ENCODE peak calls at places on chromosomes 13 and 19, in five cellular contexts. E, H, K, I and X are unnamed samples. For H3K36me3 and H3K4me1, the result is how much of the 10 kb centered on the place peaks cover.

GRCh38 chr19:8370176-8371010 is 6.4 kb downstream of the ANGPTL4 start:
- DNase-seq in E (no peak), I (no peak), H (no peak), K (no peak), X (no peak)

GRCh38 chr13:23751195-23751594 is 138.0 kb downstream of the MIPEP start:
- DNase-seq in K (no peak), H (no peak), E (peak), I (no peak), X (no peak)

GRCh38 chr19:1373042-1373533 is 10.6 kb upstream of the NDUFS7 start:
- DNase-seq in E (no peak), K (no peak), I (no peak), H (no peak), X (no peak)

GRCh38 chr13:51929699-51930098 is 67.9 kb downstream of the CCDC70 start:
- DNase-seq in K (no peak), H (no peak), E (no peak), I (no peak), X (no peak)

GRCh38 chr19:29583196-29584006 is 22.7 kb upstream of the POP4 start:
- DNase-seq in K (no peak), E (peak), H (no peak), I (no peak), X (no peak)

GRCh38 chr13:42215578-42216421 is 56.2 kb upstream of the AKAP11 start:
- DNase-seq in I (no peak), H (peak), K (no peak), E (peak), X (peak)

GRCh38 chr19:54294539-54294938 is 13.6 kb upstream of the LILRB2 start:
- DNase-seq in K (no peak), H (no peak), E (no peak), I (no peak), X (no peak)

GRCh38 chr13:33761744-33762143 is 56.2 kb upstream of the RFC3 start:
- DNase-seq in H (no peak), E (peak), K (no peak), I (no peak), X (no peak)

GRCh38 chr13:55229906-55230569 is 1910.7 kb upstream of the PRR20A start:
- DNase-seq in H (no peak), K (no peak), I (no peak), E (no peak), X (no peak)

GRCh38 chr13:21668665-21669599 is 1.9 kb upstream of the FGF9 start:
- DNase-seq in E (no peak), H (peak), I (no peak), K (no peak), X (peak)

GRCh38 chr19:16899566-16900075 is 10.8 kb downstream of the F2RL3 start:
- DNase-seq in K (no peak), E (peak), I (peak), H (no peak), X (peak)

GRCh38 chr13:77820431-77821149 is 98.0 kb downstream of the EDNRB start:
- DNase-seq in H (no peak), E (no peak), I (no peak), K (no peak), X (no peak)

GRCh38 chr13:33188093-33188882 is 97.3 kb downstream of the STARD13 start:
- DNase-seq in H (no peak), K (no peak), E (no peak), I (no peak), X (no peak)

GRCh38 chr13:35475960-35476943 is at the start of gene MAB21L1:
- DNase-seq in I (peak), E (peak), H (peak), K (no peak), X (peak)

GRCh38 chr13:109789262-109789661 is 2.9 kb upstream of the IRS2 start:
- DNase-seq in I (no peak), K (no peak), E (no peak), H (peak), X (no peak)

GRCh38 chr13:93603043-93603442 is 376.4 kb downstream of the GPC6 start:
- DNase-seq in H (no peak), K (peak), E (peak), I (no peak), X (no peak)

GRCh38 chr19:1068111-1069001 is 1.4 kb downstream of the ARHGAP45 start:
- DNase-seq in H (peak), I (no peak), K (no peak), E (no peak), X (peak)

GRCh38 chr19:4099054-4099764 is 24.7 kb downstream of the MAP2K2 start:
- DNase-seq in H (no peak), I (no peak), K (no peak), E (no peak), X (no peak)

GRCh38 chr13:35765941-35766340 is 289.5 kb upstream of the MAB21L1 start:
- DNase-seq in I (no peak), H (no peak), E (no peak), K (no peak), X (no peak)

GRCh38 chr19:16367269-16367683 is 42.6 kb downstream of the KLF2 start:
- DNase-seq in E (no peak), H (no peak), I (no peak), K (no peak), X (no peak)

GRCh38 chr19:43763473-43763939 is 8.7 kb upstream of the SMG9 start:
- DNase-seq in K (no peak), E (no peak), H (no peak), I (no peak), X (no peak)

GRCh38 chr13:28747851-28748250 is 29.1 kb upstream of the SLC46A3 start:
- DNase-seq in K (no peak), H (no peak), E (no peak), I (no peak), X (no peak)

GRCh38 chr13:94435604-94436226 is 43.8 kb downstream of the DCT start:
- DNase-seq in I (no peak), H (no peak), K (no peak), E (peak), X (no peak)

GRCh38 chr13:22740264-22740663 is 440.5 kb upstream of the SGCG start:
- DNase-seq in I (no peak), E (no peak), H (peak), K (no peak), X (no peak)

GRCh38 chr13:49652691-49653305 is 24.5 kb downstream of the ARL11 start:
- DNase-seq in I (peak), K (no peak), E (no peak), H (peak), X (peak)

GRCh38 chr19:37329686-37330085 is 41.2 kb upstream of the ZNF527 start:
- DNase-seq in E (no peak), K (no peak), H (no peak), I (no peak), X (no peak)

GRCh38 chr19:44623080-44623479 is 9.7 kb downstream of the IGSF23 start:
- DNase-seq in K (no peak), I (no peak), H (no peak), E (no peak), X (no peak)

GRCh38 chr19:5046339-5047039 is 77.6 kb downstream of the KDM4B start:
- DNase-seq in K (no peak), I (peak), E (peak), H (no peak), X (peak)

GRCh38 chr13:112994084-112994780 is 25.2 kb downstream of the MCF2L start:
- DNase-seq in I (no peak), H (no peak), K (no peak), E (peak), X (no peak)

GRCh38 chr19:41997851-41998229 is 3.8 kb upstream of the ATP1A3 start:
- DNase-seq in H (no peak), K (no peak), E (no peak), I (no peak), X (no peak)

GRCh38 chr13:26914624-26915023 is 154.0 kb upstream of the GPR12 start:
- DNase-seq in I (no peak), K (no peak), H (no peak), E (peak), X (no peak)

GRCh38 chr19:44356383-44357111 is at the start of gene ZNF112:
- DNase-seq in K (peak), I (peak), H (peak), E (peak), X (peak)

GRCh38 chr13:72097568-72097967 is 230.6 kb upstream of the DACH1 start:
- DNase-seq in E (peak), K (no peak), H (no peak), I (no peak), X (no peak)

GRCh38 chr19:30784850-30785459 is 412.8 kb downstream of the ZNF536 start:
- DNase-seq in I (peak), H (peak), E (peak), K (no peak), X (peak)
- TF ChIP-seq CTCF in I (peak), H (peak), E (peak), K (peak), X (peak)

DNA sequence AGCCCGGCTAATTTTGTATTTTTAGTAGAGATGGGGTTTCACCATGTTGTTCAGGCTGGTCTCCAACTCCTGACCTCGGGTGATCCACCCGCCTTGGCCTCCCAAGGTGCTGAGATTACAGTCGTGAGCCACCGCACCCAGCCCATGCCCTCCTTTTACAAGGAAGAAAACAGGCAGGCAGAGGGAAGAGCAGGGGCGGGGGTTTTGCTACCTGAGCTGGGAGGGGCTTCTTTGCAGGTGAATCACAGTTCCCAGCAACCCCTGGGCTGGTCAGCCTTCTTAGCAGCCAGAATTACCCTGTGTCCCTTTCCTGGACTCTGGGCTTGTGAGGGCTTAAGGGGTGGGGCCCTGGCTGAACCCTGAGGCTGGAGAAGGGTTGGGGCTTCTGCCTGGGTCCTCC is 3.1 kb upstream of the KCNJ14 start:
- DNase-seq in K (no peak), H (no peak), E (no peak), I (peak), X (peak)
- H3K36me3 ChIP-seq in K (under half), H (half or more), E (under half), I (half or more), X (under half)

DNA sequence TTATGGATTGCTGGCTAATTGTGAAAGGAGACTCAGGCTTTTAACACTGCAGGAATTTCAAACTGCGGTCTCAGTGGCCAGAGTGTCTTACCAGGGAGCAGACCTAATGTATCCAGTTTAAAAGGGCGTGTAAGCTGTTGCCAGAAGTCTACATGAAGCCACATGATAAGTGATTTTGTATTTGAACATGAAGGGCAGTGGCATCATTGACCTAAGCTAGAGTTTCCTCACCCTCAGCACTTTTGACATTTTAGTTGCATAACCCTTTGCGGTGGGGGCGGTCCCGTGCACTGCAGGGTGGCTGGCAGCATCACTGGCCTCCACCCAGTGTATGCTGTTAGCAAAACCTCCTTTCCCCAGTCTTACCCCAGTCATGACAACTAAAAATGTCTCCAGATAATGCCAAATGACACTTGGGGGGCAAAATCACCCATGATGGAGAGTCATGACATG is 23.7 kb upstream of the GPR18 start:
- DNase-seq in K (peak), E (no peak), H (peak), I (peak), X (peak)
- H3K4me1 ChIP-seq in K (under half), E (under half), H (under half), I (half or more), X (under half)

GRCh38 chr19:19110410-19111137 is 27.7 kb downstream of the TMEM161A start:
- DNase-seq in H (no peak), I (no peak), K (no peak), E (no peak), X (no peak)
- TF ChIP-seq CTCF in H (peak), I (no peak), K (peak), E (no peak), X (peak)

GRCh38 chr13:83547043-83547442 is 335.2 kb downstream of the SLITRK1 start:
- DNase-seq in E (no peak), K (no peak), H (no peak), I (no peak), X (no peak)
- H3K36me3 ChIP-seq in E (under half), K (under half), H (under half), I (under half), X (under half)

DNA sequence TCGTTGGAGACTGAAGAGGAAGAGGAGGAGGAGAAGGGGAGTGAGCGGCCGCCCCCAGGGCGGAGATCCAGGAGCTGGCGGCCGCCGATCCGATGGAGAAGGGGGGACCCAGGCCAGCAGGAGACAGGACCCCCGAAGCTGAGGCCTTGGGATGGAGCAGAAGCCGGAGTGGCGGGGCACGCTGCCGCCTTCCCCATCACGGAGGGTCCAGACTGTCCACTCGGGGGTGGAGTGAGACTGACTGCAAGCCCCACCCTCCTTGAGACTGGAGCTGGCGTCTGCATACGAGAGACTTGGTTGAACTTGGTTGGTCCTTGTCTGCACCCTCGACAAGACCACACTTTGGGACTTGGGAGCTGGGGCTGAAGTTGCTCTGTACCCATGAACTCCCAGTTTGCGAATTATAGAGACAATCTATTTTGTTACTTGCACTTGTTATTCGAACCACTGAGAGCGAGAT is 1.8 kb downstream of the GADD45B start:
- DNase-seq in H (no peak), E (no peak), K (no peak), I (no peak), X (peak)
- H3K4me1 ChIP-seq in H (under half), E (under half), K (under half), I (under half), X (under half)

GRCh38 chr19:14089412-14089661 is 1.2 kb downstream of the SAMD1 start:
- DNase-seq in K (no peak), H (no peak), E (no peak), I (no peak), X (no peak)
- TF ChIP-seq CTCF in K (no peak), H (no peak), E (no peak), I (no peak), X (no peak)

GRCh38 chr13:84032116-84032515 is 149.8 kb upstream of the SLITRK1 start:
- DNase-seq in E (no peak), I (no peak), K (no peak), H (no peak), X (no peak)

GRCh38 chr13:84025828-84026227 is 143.6 kb upstream of the SLITRK1 start:
- DNase-seq in H (no peak), E (no peak), K (no peak), I (no peak), X (no peak)

DNA sequence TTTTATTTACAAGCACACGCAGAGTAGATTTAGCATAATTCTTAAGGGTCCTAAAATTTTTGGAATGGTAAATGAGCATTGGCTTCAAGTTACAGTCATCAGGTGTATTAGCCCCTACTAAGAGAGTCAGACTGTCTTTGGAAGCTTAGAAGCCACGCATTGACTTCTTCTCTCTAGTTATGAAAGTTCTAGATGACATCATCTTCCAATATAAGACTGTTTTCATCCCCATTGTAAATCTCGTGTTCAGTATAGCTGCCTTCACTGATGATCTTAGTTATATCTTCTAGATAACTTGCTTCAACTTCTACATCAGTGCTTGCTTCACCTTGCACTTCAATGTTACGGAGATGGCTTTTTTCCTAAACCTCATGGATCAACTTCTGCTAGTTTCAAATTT is 148.8 kb upstream of the SLITRK1 start:
- DNase-seq in E (no peak), I (no peak), H (no peak), K (no peak), X (no peak)
- H3K36me3 ChIP-seq in E (under half), I (under half), H (under half), K (under half), X (under half)